ENCODE peak calls at places on chromosomes 16 and 17, in four cellular contexts. Z, H, G and J are unnamed samples.

GRCh38 chr17:37643829-37644228 is 583 bp upstream of the DDX52 start:
- DNase-seq in Z (no peak), H (no peak), G (peak; percentile 40), J (peak; percentile 38)

GRCh38 chr16:83015871-83016270 is 389.1 kb downstream of the CDH13 start:
- DNase-seq in Z (no peak), H (no peak), G (no peak), J (no peak)

GRCh38 chr16:31869511-31870201 is 4.0 kb upstream of the ZNF267 start:
- DNase-seq in Z (no peak), H (no peak), G (peak; percentile 33), J (no peak)

GRCh38 chr16:51638338-51639135 is 487.5 kb upstream of the SALL1 start:
- DNase-seq in Z (no peak), H (no peak), G (no peak), J (no peak)

GRCh38 chr17:21375757-21376584 is at the start of gene KCNJ12:
- DNase-seq in Z (no peak), H (no peak), G (peak; percentile 17), J (peak; percentile 39)

GRCh38 chr16:8685617-8686016 is 11.2 kb downstream of the ABAT start:
- DNase-seq in Z (no peak), H (no peak), G (no peak), J (no peak)

GRCh38 chr17:6786618-6787017 is 10.6 kb downstream of the FBXO39 start:
- DNase-seq in Z (no peak), H (no peak), G (no peak), J (no peak)

GRCh38 chr17:9611557-9611956 is 33.8 kb upstream of the USP43 start:
- DNase-seq in Z (no peak), H (no peak), G (no peak), J (no peak)

GRCh38 chr16:55035956-55036355 is 105.3 kb downstream of the IRX5 start:
- DNase-seq in Z (no peak), H (no peak), G (no peak), J (no peak)

GRCh38 chr17:65554568-65555223 is 6.8 kb downstream of the AXIN2 start:
- DNase-seq in Z (no peak), H (no peak), G (no peak), J (peak; percentile 17)

GRCh38 chr17:38330941-38331411 is 12.8 kb downstream of the GPR179 start:
- DNase-seq in Z (no peak), H (no peak), G (no peak), J (no peak)

GRCh38 chr17:52532373-52532772 is 373.9 kb upstream of the CA10 start:
- DNase-seq in Z (no peak), H (no peak), G (no peak), J (no peak)

GRCh38 chr16:64657316-64658011 is 464.4 kb downstream of the CDH11 start:
- DNase-seq in Z (no peak), H (no peak), G (no peak), J (no peak)

GRCh38 chr16:19307587-19308241 is 22.2 kb downstream of the CLEC19A start:
- DNase-seq in Z (no peak), H (no peak), G (peak; percentile 46), J (no peak)

GRCh38 chr16:84897911-84898377 is 78.2 kb downstream of the CRISPLD2 start:
- DNase-seq in Z (no peak), H (no peak), G (no peak), J (no peak)

GRCh38 chr17:43545383-43545632 is 832 bp downstream of the ETV4 start:
- DNase-seq in Z (no peak), H (no peak), G (no peak), J (no peak)

GRCh38 chr17:46044286-46044928 is 45.4 kb downstream of the STH start:
- DNase-seq in Z (peak; percentile 82), H (no peak), G (peak; percentile 91), J (peak; percentile 89)

GRCh38 chr17:34675143-34675542 is 95.8 kb downstream of the TMEM132E start:
- DNase-seq in Z (no peak), H (no peak), G (no peak), J (no peak)